ENCODE peak calls at places on chromosomes 12 and 14, in nine cellular contexts. V, H, J, M, B, D, E, W and K are unnamed samples.

GRCh38 chr12:15535287-15535895 is 213.1 kb downstream of the PTPRO start:
- DNase-seq in V (no peak), B (no peak), M (no peak), J (no peak), E (no peak), H (no peak), W (no peak), D (no peak), K (no peak)

GRCh38 chr12:69966409-69966808 is 141.4 kb downstream of the MYRFL start:
- DNase-seq in J (no peak), W (peak; percentile 25), M (no peak), B (no peak), E (peak; percentile 62), H (no peak), V (no peak), D (no peak), K (no peak)

GRCh38 chr14:67514203-67514607 is 18.9 kb upstream of the PLEKHH1 start:
- DNase-seq in H (no peak), W (no peak), D (peak; percentile 43), M (no peak), V (no peak), J (no peak), B (no peak), E (no peak), K (no peak)

GRCh38 chr12:1910468-1910867 is 8.0 kb downstream of the CACNA2D4 start:
- DNase-seq in H (no peak), J (no peak), W (no peak), M (no peak), B (no peak), V (no peak), E (no peak), D (no peak), K (no peak)

GRCh38 chr12:54622463-54623183 is 12.1 kb downstream of the LACRT start:
- DNase-seq in H (no peak), M (no peak), D (no peak), W (no peak), J (no peak), B (no peak), V (no peak), E (no peak), K (no peak)

GRCh38 chr14:28323951-28324741 is 442.4 kb upstream of the FOXG1 start:
- DNase-seq in E (no peak), B (no peak), W (no peak), M (no peak), D (no peak), V (no peak), J (no peak), H (no peak), K (no peak)

GRCh38 chr14:93980464-93981201 is 4.3 kb upstream of the ASB2 start:
- DNase-seq in M (no peak), H (no peak), J (no peak), B (no peak), V (no peak), W (no peak), D (no peak), E (no peak), K (no peak)

GRCh38 chr12:15225136-15225535 is 3.9 kb upstream of the RERG start:
- DNase-seq in W (no peak), V (no peak), J (no peak), E (no peak), D (no peak), M (no peak), H (no peak), B (no peak), K (no peak)

GRCh38 chr14:80378084-80378483 is 166.8 kb upstream of the DIO2 start:
- DNase-seq in J (no peak), W (no peak), D (no peak), E (no peak), H (no peak), M (no peak), B (no peak), V (no peak), K (no peak)

GRCh38 chr12:132395192-132395907 is 66.0 kb upstream of the GALNT9 start:
- DNase-seq in E (no peak), M (peak; percentile 14), D (no peak), W (no peak), J (no peak), H (no peak), V (no peak), B (no peak), K (no peak)

GRCh38 chr14:86346818-86347384 is 817.0 kb downstream of the FLRT2 start:
- DNase-seq in M (no peak), J (no peak), V (no peak), B (no peak), E (no peak), W (no peak), D (no peak), H (no peak), K (no peak)

GRCh38 chr14:61585598-61586538 is 109.4 kb upstream of the HIF1A start:
- DNase-seq in D (no peak), H (no peak), W (no peak), J (no peak), E (peak; percentile 72), M (no peak), V (no peak), B (no peak), K (no peak)

GRCh38 chr12:38155526-38156496 is 160.8 kb upstream of the ALG10B start:
- DNase-seq in W (no peak), M (no peak), H (no peak), J (no peak), E (no peak), V (no peak), B (no peak), D (no peak), K (no peak)

GRCh38 chr12:49702676-49703228 is 4.5 kb downstream of the FMNL3 start:
- DNase-seq in B (no peak), H (no peak), V (no peak), M (no peak), W (no peak), J (no peak), E (no peak), D (no peak), K (no peak)

GRCh38 chr12:96061864-96062453 is 26.6 kb upstream of the LTA4H start:
- DNase-seq in E (peak; percentile 80), D (peak; percentile 29), V (peak; percentile 71), H (no peak), W (peak; percentile 70), B (peak; percentile 75), M (peak; percentile 78), J (peak; percentile 49), K (peak; percentile 57)

GRCh38 chr14:21406213-21406612 is 22.4 kb upstream of the SUPT16H start:
- DNase-seq in V (no peak), B (no peak), H (no peak), D (no peak), M (no peak), J (no peak), W (no peak), E (no peak), K (no peak)

GRCh38 chr14:98947911-98948595 is 323.9 kb downstream of the BCL11B start:
- DNase-seq in H (no peak), M (no peak), V (no peak), W (no peak), B (no peak), D (no peak), J (no peak), E (no peak), K (no peak)

GRCh38 chr14:28756896-28757570 is 9.6 kb upstream of the FOXG1 start:
- DNase-seq in V (peak; percentile 62), W (no peak), H (no peak), E (peak; percentile 48), D (no peak), J (no peak), B (no peak), M (peak; percentile 44), K (no peak)

GRCh38 chr12:64625243-64626077 is 15.2 kb downstream of the RASSF3 start:
- DNase-seq in W (no peak), J (no peak), D (no peak), H (no peak), M (no peak), B (no peak), E (peak; percentile 91), V (no peak), K (peak; percentile 47)

GRCh38 chr12:52811191-52812072 is 2.5 kb downstream of the KRT4 start:
- DNase-seq in M (no peak), W (no peak), J (no peak), B (no peak), H (no peak), E (no peak), D (no peak), V (no peak), K (no peak)

GRCh38 chr12:53860426-53861223 is 78.0 kb upstream of the HOXC13 start:
- DNase-seq in W (no peak), E (no peak), D (no peak), H (no peak), V (no peak), M (no peak), J (no peak), B (no peak), K (no peak)

GRCh38 chr12:62799126-62799736 is 135.7 kb downstream of the PPM1H start:
- DNase-seq in W (peak; percentile 82), E (peak; percentile 72), B (peak; percentile 37), M (peak; percentile 81), J (no peak), V (peak; percentile 77), D (peak; percentile 62), H (peak; percentile 72), K (peak; percentile 76)

GRCh38 chr12:65827827-65828231 is 3.5 kb downstream of the HMGA2 start:
- DNase-seq in B (no peak), H (no peak), V (no peak), W (no peak), E (no peak), J (no peak), D (no peak), M (no peak), K (no peak)

GRCh38 chr12:132158677-132159554 is 14.7 kb downstream of the NOC4L start:
- DNase-seq in H (no peak), D (no peak), B (no peak), W (no peak), M (no peak), E (no peak), V (no peak), J (no peak), K (no peak)

GRCh38 chr12:132736378-132736777 is 25.3 kb downstream of the ANKLE2 start:
- DNase-seq in V (no peak), J (no peak), M (no peak), D (no peak), E (no peak), H (no peak), W (no peak), B (no peak), K (no peak)

GRCh38 chr12:124764870-124765570 is 98.6 kb downstream of the SCARB1 start:
- DNase-seq in M (no peak), E (peak; percentile 70), H (no peak), W (no peak), D (peak; percentile 68), B (no peak), J (no peak), V (no peak), K (no peak)

GRCh38 chr12:53676715-53677611 is 1.1 kb upstream of the ATP5MC2 start:
- DNase-seq in B (peak; percentile 8), E (peak; percentile 45), M (peak; percentile 69), D (no peak), V (peak; percentile 89), W (no peak), H (no peak), J (no peak), K (peak; percentile 67)